ENCODE peak calls at places on chromosomes 7 and 10, in four cellular contexts. U is right cardiac atrium, N is dorsolateral prefrontal cortex, Q is adipocyte. I is an unnamed sample.

GRCh38 chr7:157041004-157041403 is 30.5 kb upstream of the MNX1 start:
- DNase-seq in U (no peak), N (no peak), Q (no peak), I (no peak)

GRCh38 chr10:133079836-133080682 is 7.7 kb upstream of the ADGRA1 start:
- DNase-seq in U (no peak), N (no peak), Q (no peak), I (no peak)

GRCh38 chr7:158966780-158967390 is 110.5 kb downstream of the DYNC2I1 start:
- DNase-seq in U (no peak), N (no peak), Q (no peak), I (no peak)

GRCh38 chr7:135245226-135245625 is 11.6 kb downstream of the STRA8 start:
- DNase-seq in U (no peak), N (no peak), Q (no peak), I (no peak)

GRCh38 chr7:43753843-43754242 is 4.6 kb upstream of the BLVRA start:
- DNase-seq in U (no peak), N (no peak), Q (no peak), I (no peak)

GRCh38 chr7:2209146-2209960 is 23.4 kb downstream of the MAD1L1 start:
- DNase-seq in U (peak), N (peak), Q (peak), I (peak)

GRCh38 chr7:51472873-51473272 is 156.3 kb upstream of the COBL start:
- DNase-seq in U (no peak), N (no peak), Q (no peak), I (no peak)

GRCh38 chr10:122051609-122052385 is 62.8 kb downstream of the TACC2 start:
- DNase-seq in U (peak), N (no peak), Q (peak), I (peak)

GRCh38 chr10:976316-976715 is 11.9 kb upstream of the GTPBP4 start:
- DNase-seq in U (no peak), N (no peak), Q (no peak), I (no peak)

GRCh38 chr7:28474267-28474618 is 61.9 kb downstream of the CREB5 start:
- DNase-seq in U (no peak), N (no peak), Q (no peak), I (peak)

GRCh38 chr10:33817647-33818046 is 483.2 kb upstream of the NRP1 start:
- DNase-seq in U (no peak), N (no peak), Q (no peak), I (no peak)

GRCh38 chr7:155405399-155406318 is 52.3 kb upstream of the EN2 start:
- DNase-seq in U (peak), N (no peak), Q (no peak), I (no peak)

GRCh38 chr10:110432084-110432483 is 65.6 kb upstream of the DUSP5 start:
- DNase-seq in U (no peak), N (no peak), Q (no peak), I (no peak)
- H3K4me3 ChIP-seq in U (no peak), N (no peak), Q (no peak), I (no peak)

GRCh38 chr10:11448545-11449244 is 162.8 kb downstream of the USP6NL start:
- DNase-seq in U (no peak), N (no peak), Q (no peak), I (no peak)
- H3K4me3 ChIP-seq in U (no peak), N (no peak), Q (no peak), I (no peak)

DNA sequence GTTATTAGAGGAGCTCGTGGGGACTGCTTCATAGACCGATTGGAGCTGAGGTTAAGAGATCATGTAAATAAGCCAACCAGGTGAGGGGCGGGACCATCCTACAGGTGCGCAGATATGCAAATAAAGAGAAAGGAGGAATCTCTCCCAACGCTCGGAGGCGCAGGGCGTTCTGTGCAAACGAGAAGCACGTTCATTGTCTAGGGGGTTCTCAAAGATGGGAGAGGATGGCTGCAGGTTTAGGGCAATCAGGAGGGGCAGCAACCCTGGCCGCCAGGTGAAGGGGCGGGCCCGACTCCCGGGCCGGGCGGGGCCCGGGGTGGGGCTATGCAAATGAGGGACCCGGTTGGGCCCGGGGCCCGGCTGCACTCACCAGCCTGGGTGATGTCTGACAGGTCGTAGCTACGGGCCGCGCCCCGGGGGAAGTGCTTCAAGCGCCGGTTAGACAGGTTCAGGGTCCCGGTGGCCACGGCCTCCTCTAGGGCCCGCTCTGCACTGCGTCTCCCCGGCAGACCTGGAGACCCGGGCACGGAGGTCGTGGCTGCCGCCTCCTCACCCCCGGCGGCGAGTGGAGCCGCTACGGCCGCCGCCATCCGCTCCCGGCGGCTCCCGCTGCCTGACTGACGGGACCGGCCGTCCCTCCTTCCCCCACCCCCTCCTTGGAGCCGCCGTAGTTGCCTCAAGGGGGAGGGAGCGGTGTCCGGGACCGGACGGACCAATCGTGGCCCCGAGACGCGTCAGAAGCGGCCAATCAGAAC is at the start of gene LRCH4:
- DNase-seq in U (no peak), N (no peak), Q (peak), I (no peak)
- H3K4me3 ChIP-seq in U (peak), N (peak), Q (peak), I (peak)

DNA sequence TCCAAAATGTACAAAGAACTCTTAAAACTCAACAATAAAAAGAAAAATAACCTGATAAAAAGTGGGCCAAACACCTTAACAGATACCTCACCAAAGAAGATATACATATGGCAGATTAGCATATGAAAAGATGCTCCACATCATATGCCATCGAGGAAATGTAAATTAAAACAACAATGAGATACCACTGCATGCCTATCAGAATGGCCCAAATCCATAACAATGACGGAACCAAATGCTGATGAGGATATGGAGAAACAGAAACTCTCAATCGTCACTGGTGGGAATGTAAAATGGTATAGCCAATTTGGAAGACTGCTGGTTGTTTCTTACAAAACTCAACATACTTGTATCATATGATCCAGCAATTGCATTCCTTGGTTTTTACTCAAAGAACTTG is 319.9 kb downstream of the PHTF2 start:
- DNase-seq in U (no peak), N (no peak), Q (no peak), I (no peak)
- H3K4me3 ChIP-seq in U (no peak), N (no peak), Q (no peak), I (no peak)

DNA sequence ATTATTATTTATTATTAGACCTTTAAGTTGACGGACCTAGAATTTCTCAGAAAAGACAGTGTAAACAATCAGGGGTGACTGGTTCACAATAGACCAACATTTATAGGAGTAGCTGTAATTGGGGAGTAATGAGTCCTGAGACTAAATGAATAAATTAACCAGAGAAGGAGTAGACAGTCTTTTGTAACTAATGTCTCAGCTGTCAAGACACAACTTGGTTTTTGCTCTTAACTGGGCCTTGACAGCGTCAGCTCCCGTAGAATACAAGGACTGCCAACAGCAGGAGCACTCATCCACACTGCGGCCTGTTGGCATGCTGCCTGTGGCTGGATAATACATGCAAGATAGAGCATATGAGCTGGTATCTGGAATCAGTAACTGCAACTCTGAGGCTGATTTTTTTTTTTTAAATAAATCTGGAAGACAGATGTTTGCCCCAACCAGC is 123.9 kb downstream of the CACNA2D1 start:
- DNase-seq in U (peak), N (peak), Q (peak), I (peak)
- H3K4me3 ChIP-seq in U (no peak), N (no peak), Q (no peak), I (no peak)

GRCh38 chr7:128783143-128783799 is 7.7 kb upstream of the OPN1SW start:
- DNase-seq in U (peak), N (peak), Q (peak), I (peak)
- H3K4me3 ChIP-seq in U (no peak), N (no peak), Q (peak), I (no peak)

DNA sequence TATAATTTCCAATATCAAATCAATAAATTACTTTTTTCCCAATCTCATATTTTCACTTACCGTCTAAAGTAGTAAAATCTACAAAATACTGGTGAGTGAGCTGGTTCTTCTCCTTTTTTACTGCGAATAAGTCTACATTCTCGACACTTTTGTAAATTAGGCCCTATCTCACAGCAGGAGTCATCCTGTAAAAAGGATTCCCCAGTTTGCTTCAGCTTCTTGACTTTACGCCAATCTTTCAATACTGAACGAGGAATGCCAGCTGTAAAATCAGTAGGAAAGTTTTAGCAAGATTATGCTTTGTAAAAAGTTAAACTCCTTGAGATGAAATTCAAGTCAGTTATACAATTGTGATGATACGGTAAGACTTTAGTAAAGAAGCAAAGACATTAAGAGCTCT is 67.3 kb downstream of the NRBF2 start:
- DNase-seq in U (no peak), N (no peak), Q (no peak), I (no peak)
- H3K4me3 ChIP-seq in U (no peak), N (no peak), Q (no peak), I (no peak)

GRCh38 chr7:27190284-27190748 is 5.3 kb upstream of the HOXA11 start:
- DNase-seq in U (no peak), N (no peak), Q (no peak), I (no peak)

GRCh38 chr7:27191081-27191715 is 6.2 kb upstream of the HOXA11 start:
- DNase-seq in U (no peak), N (peak), Q (no peak), I (no peak)

GRCh38 chr7:27192546-27193334 is 7.2 kb downstream of the HOXA13 start:
- DNase-seq in U (no peak), N (peak), Q (peak), I (no peak)

GRCh38 chr7:27193335-27194001 is 6.4 kb downstream of the HOXA13 start:
- DNase-seq in U (no peak), N (peak), Q (no peak), I (no peak)

DNA sequence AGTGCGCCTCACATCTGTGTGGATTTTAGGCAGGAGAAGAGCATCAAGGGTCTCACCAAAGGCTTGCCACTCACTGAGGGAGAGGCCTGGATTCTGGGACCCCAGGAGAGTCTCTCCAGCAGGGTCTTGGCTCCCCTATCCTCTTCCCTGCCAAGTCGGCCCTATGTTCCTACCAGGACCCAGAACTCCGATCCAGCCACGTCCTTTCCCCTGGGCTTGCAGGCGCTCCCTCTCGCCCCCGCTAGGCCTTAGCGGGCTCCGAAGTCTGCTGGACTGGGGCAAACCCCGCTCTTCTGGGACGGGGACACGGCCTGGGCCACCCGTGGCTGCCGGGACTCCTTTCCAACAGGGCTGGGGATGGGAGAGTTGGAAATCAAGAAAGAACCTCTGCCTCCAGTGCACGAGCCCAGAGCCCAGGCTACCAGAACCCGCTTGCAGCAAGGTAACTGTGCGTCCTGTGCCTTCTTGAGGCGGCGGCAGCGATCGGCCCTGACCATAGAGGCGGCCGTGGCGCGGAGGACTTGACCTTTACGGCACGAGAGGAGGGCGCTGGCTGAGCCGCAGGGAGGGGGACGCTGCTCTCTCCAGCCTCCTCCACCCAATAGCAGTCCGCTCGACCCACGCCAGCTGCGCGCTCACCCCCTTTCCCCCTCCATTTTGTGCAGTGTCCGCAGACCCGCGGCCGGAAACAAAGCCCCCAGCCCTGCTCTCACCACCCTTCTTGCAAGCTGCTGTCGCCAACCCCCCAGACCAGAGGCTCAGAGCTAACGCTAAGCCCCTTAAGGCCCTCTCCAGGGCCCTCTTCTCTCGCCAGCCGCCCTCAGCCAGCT is 6.9 kb upstream of the HOXA11 start:
- DNase-seq in U (no peak), N (peak), Q (no peak), I (no peak)
- H3K4me3 ChIP-seq in U (peak), N (no peak), Q (peak), I (no peak)

GRCh38 chr10:28169525-28169924 is 133.3 kb downstream of the MPP7 start:
- DNase-seq in U (no peak), N (no peak), Q (no peak), I (no peak)

DNA sequence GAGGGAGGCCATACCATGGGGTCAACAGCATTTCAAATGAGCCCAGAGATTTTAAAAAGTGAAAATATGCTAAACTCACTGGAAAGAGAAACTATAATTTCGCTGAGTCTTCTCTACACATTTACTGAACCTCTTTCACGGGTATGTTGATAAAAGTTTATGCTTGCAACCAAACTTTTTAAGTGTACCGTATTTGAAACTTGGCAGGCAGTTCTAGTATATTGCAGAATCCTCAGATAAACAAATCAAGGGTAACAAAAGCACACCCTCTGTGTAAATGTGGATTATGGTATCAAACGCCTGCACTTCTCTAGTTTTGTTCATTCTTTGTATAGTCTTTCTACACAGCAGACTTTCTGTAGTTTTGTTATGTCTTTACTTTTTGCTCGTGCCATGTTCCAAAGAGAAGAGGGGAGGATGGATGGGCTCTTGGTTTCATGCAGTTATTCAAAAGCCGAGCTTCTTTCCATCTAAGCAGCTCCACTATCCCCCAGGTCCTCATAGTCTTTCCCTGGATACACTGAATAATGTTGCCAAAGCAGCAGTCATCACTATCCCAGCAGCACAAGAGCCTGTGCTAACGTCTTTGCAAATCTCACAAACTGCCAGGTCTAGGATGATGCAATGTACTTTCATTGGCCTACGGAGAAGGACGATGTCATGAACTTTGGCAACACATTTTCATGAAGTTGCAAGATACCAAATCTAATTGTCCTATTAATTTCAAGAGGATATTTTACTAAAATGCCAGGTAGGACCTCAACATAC is 131.2 kb downstream of the MPP7 start:
- DNase-seq in U (no peak), N (no peak), Q (no peak), I (peak)
- H3K4me3 ChIP-seq in U (no peak), N (no peak), Q (peak), I (no peak)

GRCh38 chr10:120949511-120950102 is 98.4 kb downstream of the WDR11 start:
- DNase-seq in U (no peak), N (no peak), Q (peak), I (no peak)
- H3K4me3 ChIP-seq in U (peak), N (peak), Q (peak), I (peak)